ENCODE peak calls at places on chromosomes 1 and 21, in nine cellular contexts. C is choroid plexus epithelial cell, Y is fibroblast of the conjunctiva, Z is NCI-H2029 treated with DMSO at 0.1 percent for 48 hours, W is retinal pigment epithelial cell, A is GM12891, H is ecto neural progenitor cell, N is IMR-90, F is EH. U is an unnamed sample.

GRCh38 chr1:173914366-173914871 is 2.7 kb downstream of the SERPINC1 start:
- DNase-seq in C (peak), Y (no peak), Z (no peak), W (no peak), A (peak), H (no peak), N (peak), F (peak), U (no peak)

GRCh38 chr1:180247061-180247460 is 17.0 kb downstream of the LHX4 start:
- DNase-seq in C (peak), Y (no peak), Z (no peak), W (no peak), A (no peak), H (no peak), N (peak), F (no peak), U (no peak)

GRCh38 chr1:151829352-151830046 is 2.1 kb downstream of the RORC start:
- DNase-seq in C (no peak), Y (no peak), Z (no peak), W (no peak), A (no peak), H (no peak), N (no peak), F (no peak), U (no peak)

GRCh38 chr1:219088778-219089557 is 84.7 kb upstream of the LYPLAL1 start:
- DNase-seq in C (peak), Y (peak), Z (no peak), W (peak), A (no peak), H (no peak), N (peak), F (peak), U (no peak)

GRCh38 chr1:185438936-185439335 is 121.9 kb upstream of the IVNS1ABP start:
- DNase-seq in C (peak), Y (no peak), Z (no peak), W (no peak), A (no peak), H (no peak), N (no peak), F (peak), U (no peak)

GRCh38 chr1:168920456-168921094 is 185.9 kb upstream of the ATP1B1 start:
- DNase-seq in C (peak), Y (no peak), Z (no peak), W (no peak), A (no peak), H (no peak), N (peak), F (no peak), U (no peak)

GRCh38 chr1:33008051-33008914 is 28.4 kb downstream of the AK2 start:
- DNase-seq in C (peak), Y (no peak), Z (peak), W (no peak), A (no peak), H (no peak), N (no peak), F (no peak), U (no peak)

GRCh38 chr1:60823151-60823550 is 259.2 kb upstream of the NFIA start:
- DNase-seq in C (no peak), Y (no peak), Z (no peak), W (no peak), A (no peak), H (no peak), N (no peak), F (no peak), U (no peak)

GRCh38 chr1:115302390-115302961 is 35.6 kb downstream of the NGF start:
- DNase-seq in C (peak), Y (peak), Z (no peak), W (no peak), A (no peak), H (no peak), N (peak), F (peak), U (no peak)

GRCh38 chr1:203082571-203083462 is 3.0 kb downstream of the MYOG start:
- DNase-seq in C (no peak), Y (no peak), Z (no peak), W (no peak), A (no peak), H (no peak), N (no peak), F (no peak), U (no peak)

GRCh38 chr1:85344256-85344694 is 67.8 kb upstream of the BCL10 start:
- DNase-seq in C (peak), Y (no peak), Z (no peak), W (no peak), A (no peak), H (no peak), N (peak), F (peak), U (no peak)

GRCh38 chr1:62321438-62321837 is 2.2 kb upstream of the KANK4 start:
- DNase-seq in C (peak), Y (peak), Z (no peak), W (no peak), A (no peak), H (no peak), N (peak), F (peak), U (no peak)

GRCh38 chr1:29441916-29442668 is 205.8 kb downstream of the PTPRU start:
- DNase-seq in C (no peak), Y (no peak), Z (no peak), W (no peak), A (no peak), H (peak), N (no peak), F (no peak), U (no peak)

GRCh38 chr1:167090289-167090942 is at the start of gene GPA33:
- DNase-seq in C (no peak), Y (no peak), Z (no peak), W (no peak), A (no peak), H (no peak), N (no peak), F (no peak), U (no peak)

GRCh38 chr21:45529785-45530422 is 12.3 kb downstream of the SLC19A1 start:
- DNase-seq in C (no peak), Y (no peak), Z (no peak), W (no peak), A (no peak), H (no peak), N (no peak), F (no peak), U (no peak)

GRCh38 chr1:25651036-25651640 is 34.5 kb downstream of the MAN1C1 start:
- DNase-seq in C (no peak), Y (no peak), Z (no peak), W (no peak), A (no peak), H (peak), N (no peak), F (no peak), U (no peak)

GRCh38 chr1:185603158-185603557 is 131.0 kb upstream of the HMCN1 start:
- DNase-seq in C (no peak), Y (no peak), Z (no peak), W (no peak), A (no peak), H (no peak), N (no peak), F (no peak), U (no peak)

GRCh38 chr1:245301162-245301580 is 146.4 kb downstream of the KIF26B start:
- DNase-seq in C (peak), Y (no peak), Z (no peak), W (no peak), A (no peak), H (no peak), N (peak), F (peak), U (no peak)

GRCh38 chr1:151156515-151156819 is at the start of gene TNFAIP8L2:
- DNase-seq in C (no peak), Y (no peak), Z (no peak), W (no peak), A (no peak), H (no peak), N (no peak), F (no peak), U (no peak)

GRCh38 chr1:226988337-226988672 is 48.2 kb downstream of the COQ8A start:
- DNase-seq in C (no peak), Y (no peak), Z (peak), W (no peak), A (no peak), H (peak), N (no peak), F (no peak), U (no peak)

GRCh38 chr1:162319510-162320160 is 57.0 kb downstream of the SPATA46 start:
- DNase-seq in C (peak), Y (no peak), Z (no peak), W (no peak), A (no peak), H (no peak), N (peak), F (peak), U (no peak)

GRCh38 chr1:116586741-116587143 is 15.9 kb upstream of the CD58 start:
- DNase-seq in C (no peak), Y (peak), Z (no peak), W (no peak), A (no peak), H (no peak), N (no peak), F (peak), U (no peak)

GRCh38 chr1:225485991-225486530 is 58.2 kb upstream of the LBR start:
- DNase-seq in C (no peak), Y (no peak), Z (no peak), W (no peak), A (no peak), H (no peak), N (no peak), F (no peak), U (no peak)

GRCh38 chr21:36288651-36289243 is 31.2 kb upstream of the MORC3 start:
- DNase-seq in C (peak), Y (no peak), Z (no peak), W (no peak), A (no peak), H (no peak), N (peak), F (no peak), U (no peak)

GRCh38 chr1:23585321-23586022 is 26.2 kb upstream of the ID3 start:
- DNase-seq in C (peak), Y (peak), Z (no peak), W (no peak), A (no peak), H (no peak), N (peak), F (peak), U (no peak)

GRCh38 chr1:32393832-32394140 is 455 bp downstream of the BSDC1 start:
- DNase-seq in C (peak), Y (no peak), Z (no peak), W (no peak), A (no peak), H (no peak), N (no peak), F (no peak), U (no peak)

GRCh38 chr1:10338047-10338446 is 60.8 kb upstream of the PGD start:
- DNase-seq in C (peak), Y (peak), Z (no peak), W (peak), A (peak), H (peak), N (peak), F (peak), U (peak)

GRCh38 chr1:205700865-205701401 is 20.6 kb upstream of the SLC45A3 start:
- DNase-seq in C (peak), Y (no peak), Z (no peak), W (no peak), A (no peak), H (no peak), N (no peak), F (peak), U (peak)

GRCh38 chr1:43673261-43673660 is 23.3 kb downstream of the KDM4A start:
- DNase-seq in C (no peak), Y (no peak), Z (no peak), W (no peak), A (no peak), H (no peak), N (no peak), F (no peak), U (no peak)

GRCh38 chr1:17167783-17168479 is 37.0 kb upstream of the PADI1 start:
- DNase-seq in C (peak), Y (no peak), Z (no peak), W (no peak), A (no peak), H (no peak), N (peak), F (peak), U (no peak)

GRCh38 chr21:23890652-23891051 is 1716.6 kb downstream of the MRPL39 start:
- DNase-seq in C (no peak), Y (no peak), Z (no peak), W (no peak), A (no peak), H (no peak), N (no peak), F (no peak), U (no peak)

GRCh38 chr1:187294421-187295201 is 465.9 kb downstream of the PLA2G4A start:
- DNase-seq in C (no peak), Y (no peak), Z (no peak), W (no peak), A (no peak), H (no peak), N (no peak), F (no peak), U (no peak)

GRCh38 chr1:166062695-166063094 is 104.1 kb downstream of the FAM78B start:
- DNase-seq in C (no peak), Y (no peak), Z (no peak), W (no peak), A (no peak), H (no peak), N (no peak), F (no peak), U (no peak)

GRCh38 chr21:38243732-38244406 is 12.9 kb upstream of the KCNJ15 start:
- DNase-seq in C (no peak), Y (no peak), Z (no peak), W (no peak), A (no peak), H (no peak), N (no peak), F (no peak), U (no peak)

GRCh38 chr1:233112184-233113008 is 162.0 kb downstream of the NTPCR start:
- DNase-seq in C (peak), Y (no peak), Z (no peak), W (no peak), A (no peak), H (no peak), N (peak), F (peak), U (no peak)

GRCh38 chr1:160030657-160031367 is 978 bp downstream of the PIGM start:
- DNase-seq in C (no peak), Y (no peak), Z (no peak), W (no peak), A (no peak), H (no peak), N (no peak), F (peak), U (no peak)

GRCh38 chr1:172764378-172764777 is 105.5 kb downstream of the FASLG start:
- DNase-seq in C (peak), Y (no peak), Z (no peak), W (no peak), A (no peak), H (no peak), N (no peak), F (no peak), U (no peak)

GRCh38 chr1:62175568-62176179 is 19.0 kb upstream of the L1TD1 start:
- DNase-seq in C (peak), Y (peak), Z (peak), W (no peak), A (no peak), H (no peak), N (peak), F (peak), U (no peak)

GRCh38 chr1:1847501-1848289 is 43.2 kb downstream of the GNB1 start:
- DNase-seq in C (no peak), Y (no peak), Z (no peak), W (no peak), A (no peak), H (no peak), N (no peak), F (no peak), U (no peak)

U was measured in caudate nucleus.